ENCODE peak calls at places on chromosomes 5 and 9, in five cellular contexts. N is heart left ventricle, E is transverse colon, C is body of pancreas, B is A549. L is an unnamed sample.

GRCh38 chr5:147310059-147310704 is 75.4 kb downstream of the STK32A start:
- DNase-seq in N (peak; percentile 29), E (peak; percentile 87), C (peak; percentile 66), B (peak; percentile 93), L (peak; percentile 61)

GRCh38 chr9:35220659-35221338 is 59.0 kb downstream of the UNC13B start:
- DNase-seq in N (no peak), E (no peak), C (no peak), B (no peak), L (no peak)

GRCh38 chr5:91556-92263 is at the start of gene PLEKHG4B:
- DNase-seq in N (no peak), E (no peak), C (peak; percentile 37), B (no peak), L (no peak)

GRCh38 chr5:58077966-58078365 is 381.9 kb downstream of the PLK2 start:
- DNase-seq in N (no peak), E (no peak), C (no peak), B (no peak), L (no peak)

GRCh38 chr9:124371183-124371582 is 44.1 kb downstream of the PSMB7 start:
- DNase-seq in N (no peak), E (no peak), C (no peak), B (no peak), L (no peak)

GRCh38 chr5:139640432-139641115 is 7.6 kb upstream of the CXXC5 start:
- DNase-seq in N (no peak), E (no peak), C (peak; percentile 5), B (no peak), L (no peak)

GRCh38 chr5:131916481-131916880 is 29.0 kb downstream of the MEIKIN start:
- DNase-seq in N (no peak), E (no peak), C (no peak), B (no peak), L (no peak)

GRCh38 chr5:35990524-35990923 is 666 bp downstream of the UGT3A1 start:
- DNase-seq in N (no peak), E (no peak), C (no peak), B (no peak), L (no peak)

GRCh38 chr9:297104-297794 is 82.6 kb downstream of the DOCK8 start:
- DNase-seq in N (peak; percentile 33), E (peak; percentile 29), C (peak; percentile 15), B (peak; percentile 38), L (no peak)

GRCh38 chr9:4005896-4006295 is 294.0 kb downstream of the GLIS3 start:
- DNase-seq in N (no peak), E (no peak), C (no peak), B (no peak), L (no peak)

GRCh38 chr9:70411141-70411929 is 3.1 kb downstream of the KLF9 start:
- DNase-seq in N (peak; percentile 75), E (peak; percentile 64), C (peak; percentile 78), B (no peak), L (peak; percentile 81)

GRCh38 chr5:130287438-130287837 is 383.2 kb downstream of the CHSY3 start:
- DNase-seq in N (no peak), E (no peak), C (no peak), B (no peak), L (no peak)

GRCh38 chr9:107178302-107178701 is 104.8 kb upstream of the RAD23B start:
- DNase-seq in N (no peak), E (no peak), C (no peak), B (no peak), L (no peak)

GRCh38 chr9:107177243-107177839 is 105.7 kb upstream of the RAD23B start:
- DNase-seq in N (no peak), E (no peak), C (no peak), B (no peak), L (no peak)

GRCh38 chr9:107175826-107176500 is 107.1 kb upstream of the RAD23B start:
- DNase-seq in N (peak; percentile 76), E (no peak), C (no peak), B (no peak), L (no peak)

GRCh38 chr9:107176701-107177100 is 106.4 kb upstream of the RAD23B start:
- DNase-seq in N (no peak), E (no peak), C (no peak), B (no peak), L (no peak)

DNA sequence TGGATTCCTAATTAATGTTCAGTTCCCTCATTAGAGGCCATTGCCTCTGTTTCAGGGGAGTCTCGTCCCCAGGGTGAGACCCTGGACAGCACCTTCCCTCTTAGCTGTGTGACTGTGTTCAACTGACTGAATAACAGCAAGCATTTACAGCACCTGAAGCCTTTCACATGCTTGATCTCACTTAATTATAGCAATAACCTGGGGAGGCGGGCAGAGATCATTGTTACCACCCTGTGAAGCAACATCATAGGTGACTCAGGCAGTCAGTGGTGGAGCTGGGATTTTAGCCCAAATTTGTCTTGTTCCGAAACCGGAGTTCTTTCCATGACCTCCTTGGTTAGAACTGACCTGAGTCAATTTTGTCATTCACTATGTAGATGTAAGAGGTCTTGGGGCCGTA is 105.2 kb upstream of the RAD23B start:
- DNase-seq in N (no peak), E (peak; percentile 26), C (no peak), B (no peak), L (no peak)
- TF ChIP-seq POLR2A in N (no peak), E (no peak), C (no peak), B (no peak), L (no peak)

DNA sequence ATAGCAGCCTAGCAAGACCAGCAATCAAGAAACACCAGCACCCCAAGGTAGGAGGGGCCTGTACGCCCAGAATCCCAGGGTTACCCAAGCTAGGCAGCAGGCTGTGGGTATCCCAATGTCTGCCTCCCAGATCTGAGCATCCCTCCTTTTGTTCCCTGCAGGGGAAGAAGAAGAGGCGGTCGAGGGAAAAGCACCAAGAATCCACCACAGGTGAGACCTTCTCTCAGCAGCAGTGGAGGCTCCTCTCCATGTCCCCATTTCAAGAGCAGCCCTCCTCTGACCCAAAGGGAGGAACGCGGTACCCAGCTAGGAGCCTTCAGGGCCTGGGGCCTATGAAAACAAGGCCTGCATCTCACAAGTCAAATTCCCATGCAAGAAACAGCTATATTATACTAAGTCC is 28.9 kb downstream of the TCF7 start:
- DNase-seq in N (no peak), E (no peak), C (no peak), B (no peak), L (no peak)
- TF ChIP-seq POLR2A in N (no peak), E (no peak), C (no peak), B (no peak), L (no peak)

GRCh38 chr9:22008662-22009562 is at the start of gene CDKN2B:
- DNase-seq in N (peak; percentile 97), E (peak; percentile 97), C (peak; percentile 96), B (no peak), L (no peak)
- TF ChIP-seq POLR2A in N (no peak), E (peak; percentile 95), C (peak; percentile 63), B (no peak), L (no peak)

GRCh38 chr9:121269030-121269887 is 1.3 kb downstream of the GSN start:
- DNase-seq in N (no peak), E (peak; percentile 72), C (peak; percentile 43), B (no peak), L (no peak)
- TF ChIP-seq POLR2A in N (no peak), E (peak; percentile 69), C (no peak), B (no peak), L (no peak)

DNA sequence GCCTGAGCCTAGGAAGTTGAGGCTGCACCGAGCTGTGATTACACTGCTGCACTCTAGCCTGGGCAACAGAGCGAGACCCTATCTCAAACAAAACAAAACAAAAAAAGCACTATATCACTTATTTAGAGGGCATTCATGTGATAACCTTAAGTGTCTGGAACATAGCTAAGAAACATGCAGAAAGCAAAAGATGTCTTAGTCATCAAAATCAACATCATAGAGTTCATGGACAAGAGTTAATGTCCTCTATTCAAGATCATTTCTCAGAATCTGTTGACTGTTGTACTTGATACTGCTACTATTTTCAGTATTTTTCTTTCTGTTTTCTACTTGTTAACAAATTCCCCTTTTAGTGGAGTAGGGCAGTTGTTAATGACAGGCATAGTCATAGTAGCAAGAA is 25.4 kb downstream of the FSD1L start:
- DNase-seq in N (no peak), E (no peak), C (no peak), B (no peak), L (no peak)
- TF ChIP-seq POLR2A in N (no peak), E (no peak), C (no peak), B (no peak), L (no peak)

DNA sequence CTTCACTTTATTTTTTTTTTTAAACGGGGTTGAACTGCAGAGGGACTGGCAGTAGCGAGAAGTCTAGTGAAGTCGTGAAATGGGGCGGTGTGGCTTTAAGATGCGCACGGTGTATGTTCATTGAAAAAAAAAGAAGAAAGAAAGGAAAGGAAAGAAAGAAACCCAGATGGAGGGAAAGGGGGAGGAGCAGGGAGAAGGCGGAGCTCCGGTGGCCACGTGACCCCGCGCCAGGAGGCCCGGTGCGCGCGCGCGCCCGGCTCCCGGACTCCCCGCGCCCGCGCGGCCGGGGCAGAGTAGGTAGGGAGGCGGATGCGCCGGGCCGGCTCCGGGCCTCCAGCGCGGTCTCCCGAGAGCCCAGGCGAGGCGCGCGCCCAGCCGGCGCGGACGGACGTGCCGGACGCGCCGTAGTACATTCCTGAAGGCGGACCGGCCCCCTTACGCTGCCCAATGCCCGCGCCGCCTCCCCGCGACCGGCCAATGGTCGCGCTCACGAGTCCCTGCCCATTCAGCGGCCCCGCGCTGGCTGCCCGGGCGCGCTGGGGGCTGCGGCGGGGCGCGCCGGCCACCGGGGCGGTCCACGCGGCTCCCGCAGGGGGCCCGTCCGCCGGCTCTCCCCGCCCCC is 6.0 kb downstream of the PTCH1 start:
- DNase-seq in N (peak; percentile 93), E (peak; percentile 92), C (peak; percentile 95), B (peak; percentile 93), L (peak; percentile 98)
- TF ChIP-seq POLR2A in N (peak; percentile 9), E (peak; percentile 31), C (peak; percentile 65), B (no peak), L (peak; percentile 41)

L was measured in H54.